ENCODE peak calls at places on chromosomes 3 and 15, in five cellular contexts. One of them, this sample, is unnamed.

GRCh38 chr15:97401970-97402369 is 558.5 kb upstream of the ARRDC4 start:
- DNase-seq in OCI-LY7: no peak
- DNase-seq in cardiac fibroblast: no peak
- DNase-seq in tibial nerve: no peak
- DNase-seq in nephron progenitor cell: no peak
- DNase-seq in this sample: no peak

GRCh38 chr15:99326235-99326634 is 75.0 kb downstream of the LRRC28 start:
- DNase-seq in OCI-LY7: no peak
- DNase-seq in cardiac fibroblast: no peak
- DNase-seq in tibial nerve: no peak
- DNase-seq in nephron progenitor cell: no peak
- DNase-seq in this sample: no peak

GRCh38 chr15:85920926-85921325 is 126.2 kb upstream of the KLHL25 start:
- DNase-seq in OCI-LY7: no peak
- DNase-seq in cardiac fibroblast: no peak
- DNase-seq in tibial nerve: no peak
- DNase-seq in nephron progenitor cell: peak; percentile 8
- DNase-seq in this sample: no peak

GRCh38 chr15:88276821-88277220 is 20.3 kb upstream of the NTRK3 start:
- DNase-seq in OCI-LY7: no peak
- DNase-seq in cardiac fibroblast: no peak
- DNase-seq in tibial nerve: no peak
- DNase-seq in nephron progenitor cell: no peak
- DNase-seq in this sample: no peak

GRCh38 chr3:142319094-142319493 is 93.7 kb upstream of the GK5 start:
- DNase-seq in OCI-LY7: no peak
- DNase-seq in cardiac fibroblast: peak; percentile 64
- DNase-seq in tibial nerve: no peak
- DNase-seq in nephron progenitor cell: no peak
- DNase-seq in this sample: no peak

GRCh38 chr15:77413687-77414349 is 6.1 kb downstream of the PEAK1 start:
- DNase-seq in OCI-LY7: no peak
- DNase-seq in cardiac fibroblast: no peak
- DNase-seq in tibial nerve: no peak
- DNase-seq in nephron progenitor cell: no peak
- DNase-seq in this sample: no peak

GRCh38 chr15:66701422-66702034 is 508 bp upstream of the SMAD6 start:
- DNase-seq in OCI-LY7: no peak
- DNase-seq in cardiac fibroblast: no peak
- DNase-seq in tibial nerve: no peak
- DNase-seq in nephron progenitor cell: no peak
- DNase-seq in this sample: peak; percentile 40

GRCh38 chr15:64150236-64150578 is 1.3 kb upstream of the SNX22 start:
- DNase-seq in OCI-LY7: no peak
- DNase-seq in cardiac fibroblast: no peak
- DNase-seq in tibial nerve: no peak
- DNase-seq in nephron progenitor cell: no peak
- DNase-seq in this sample: no peak

GRCh38 chr15:81155375-81156218 is 21.5 kb downstream of the CFAP161 start:
- DNase-seq in OCI-LY7: peak; percentile 62
- DNase-seq in cardiac fibroblast: peak; percentile 85
- DNase-seq in tibial nerve: peak; percentile 75
- DNase-seq in nephron progenitor cell: peak; percentile 16
- DNase-seq in this sample: no peak

GRCh38 chr15:84911879-84912660 is 27.6 kb downstream of the SLC28A1 start:
- DNase-seq in OCI-LY7: no peak
- DNase-seq in cardiac fibroblast: peak; percentile 100
- DNase-seq in tibial nerve: peak; percentile 85
- DNase-seq in nephron progenitor cell: no peak
- DNase-seq in this sample: no peak

GRCh38 chr3:42545284-42545900 is 36.4 kb downstream of the SEC22C start:
- DNase-seq in OCI-LY7: no peak
- DNase-seq in cardiac fibroblast: no peak
- DNase-seq in tibial nerve: no peak
- DNase-seq in nephron progenitor cell: no peak
- DNase-seq in this sample: peak; percentile 30

GRCh38 chr15:44633603-44634002 is 29.9 kb downstream of the SPG11 start:
- DNase-seq in OCI-LY7: no peak
- DNase-seq in cardiac fibroblast: peak; percentile 83
- DNase-seq in tibial nerve: no peak
- DNase-seq in nephron progenitor cell: no peak
- DNase-seq in this sample: no peak

GRCh38 chr3:129984124-129984523 is 9.6 kb downstream of the TRH start:
- DNase-seq in OCI-LY7: no peak
- DNase-seq in cardiac fibroblast: peak; percentile 10
- DNase-seq in tibial nerve: no peak
- DNase-seq in nephron progenitor cell: no peak
- DNase-seq in this sample: no peak

GRCh38 chr3:53850895-53851294 is 4.5 kb downstream of the IL17RB start:
- DNase-seq in OCI-LY7: no peak
- DNase-seq in cardiac fibroblast: peak; percentile 49
- DNase-seq in tibial nerve: peak; percentile 41
- DNase-seq in nephron progenitor cell: no peak
- DNase-seq in this sample: no peak

GRCh38 chr3:184186184-184186901 is at the start of gene ABCF3:
- DNase-seq in OCI-LY7: peak; percentile 28
- DNase-seq in cardiac fibroblast: peak; percentile 64
- DNase-seq in tibial nerve: no peak
- DNase-seq in nephron progenitor cell: no peak
- DNase-seq in this sample: no peak

GRCh38 chr3:57696861-57697321 is 4.0 kb upstream of the DENND6A start:
- DNase-seq in OCI-LY7: no peak
- DNase-seq in cardiac fibroblast: peak; percentile 40
- DNase-seq in tibial nerve: no peak
- DNase-seq in nephron progenitor cell: no peak
- DNase-seq in this sample: no peak

GRCh38 chr15:89119489-89120478 is 31.5 kb downstream of the ABHD2 start:
- DNase-seq in OCI-LY7: no peak
- DNase-seq in cardiac fibroblast: peak; percentile 97
- DNase-seq in tibial nerve: no peak
- DNase-seq in nephron progenitor cell: no peak
- DNase-seq in this sample: no peak

GRCh38 chr15:52682776-52683175 is 3.6 kb upstream of the ATOSA start:
- DNase-seq in OCI-LY7: peak; percentile 68
- DNase-seq in cardiac fibroblast: no peak
- DNase-seq in tibial nerve: no peak
- DNase-seq in nephron progenitor cell: no peak
- DNase-seq in this sample: no peak

GRCh38 chr15:85297537-85297936 is 82.9 kb upstream of the AKAP13 start:
- DNase-seq in OCI-LY7: no peak
- DNase-seq in cardiac fibroblast: no peak
- DNase-seq in tibial nerve: no peak
- DNase-seq in nephron progenitor cell: no peak
- DNase-seq in this sample: no peak

GRCh38 chr3:139518296-139518695 is 21.2 kb downstream of the RBP1 start:
- DNase-seq in OCI-LY7: no peak
- DNase-seq in cardiac fibroblast: no peak
- DNase-seq in tibial nerve: no peak
- DNase-seq in nephron progenitor cell: no peak
- DNase-seq in this sample: no peak

GRCh38 chr3:183094711-183095110 is 4.6 kb downstream of the MCCC1 start:
- DNase-seq in OCI-LY7: no peak
- DNase-seq in cardiac fibroblast: no peak
- DNase-seq in tibial nerve: no peak
- DNase-seq in nephron progenitor cell: no peak
- DNase-seq in this sample: no peak

GRCh38 chr3:57852896-57853295 is 96.8 kb downstream of the SLMAP start:
- DNase-seq in OCI-LY7: peak; percentile 9
- DNase-seq in cardiac fibroblast: peak; percentile 41
- DNase-seq in tibial nerve: no peak
- DNase-seq in nephron progenitor cell: no peak
- DNase-seq in this sample: no peak

GRCh38 chr3:38029400-38030125 is at the start of gene PLCD1:
- DNase-seq in OCI-LY7: no peak
- DNase-seq in cardiac fibroblast: peak; percentile 56
- DNase-seq in tibial nerve: peak; percentile 76
- DNase-seq in nephron progenitor cell: peak; percentile 83
- DNase-seq in this sample: peak; percentile 72

GRCh38 chr15:77071338-77072223 is 672 bp upstream of the TSPAN3 start:
- DNase-seq in OCI-LY7: no peak
- DNase-seq in cardiac fibroblast: no peak
- DNase-seq in tibial nerve: no peak
- DNase-seq in nephron progenitor cell: no peak
- DNase-seq in this sample: no peak

GRCh38 chr3:5301671-5302297 is 114.3 kb downstream of the EDEM1 start:
- DNase-seq in OCI-LY7: no peak
- DNase-seq in cardiac fibroblast: peak; percentile 7
- DNase-seq in tibial nerve: no peak
- DNase-seq in nephron progenitor cell: no peak
- DNase-seq in this sample: no peak

GRCh38 chr3:157353657-157354056 is 83.0 kb upstream of the PTX3 start:
- DNase-seq in OCI-LY7: no peak
- DNase-seq in cardiac fibroblast: peak; percentile 46
- DNase-seq in tibial nerve: no peak
- DNase-seq in nephron progenitor cell: no peak
- DNase-seq in this sample: no peak

GRCh38 chr3:11591401-11592266 is 52.1 kb downstream of the VGLL4 start:
- DNase-seq in OCI-LY7: no peak
- DNase-seq in cardiac fibroblast: peak; percentile 82
- DNase-seq in tibial nerve: peak; percentile 67
- DNase-seq in nephron progenitor cell: peak; percentile 24
- DNase-seq in this sample: no peak

DNA sequence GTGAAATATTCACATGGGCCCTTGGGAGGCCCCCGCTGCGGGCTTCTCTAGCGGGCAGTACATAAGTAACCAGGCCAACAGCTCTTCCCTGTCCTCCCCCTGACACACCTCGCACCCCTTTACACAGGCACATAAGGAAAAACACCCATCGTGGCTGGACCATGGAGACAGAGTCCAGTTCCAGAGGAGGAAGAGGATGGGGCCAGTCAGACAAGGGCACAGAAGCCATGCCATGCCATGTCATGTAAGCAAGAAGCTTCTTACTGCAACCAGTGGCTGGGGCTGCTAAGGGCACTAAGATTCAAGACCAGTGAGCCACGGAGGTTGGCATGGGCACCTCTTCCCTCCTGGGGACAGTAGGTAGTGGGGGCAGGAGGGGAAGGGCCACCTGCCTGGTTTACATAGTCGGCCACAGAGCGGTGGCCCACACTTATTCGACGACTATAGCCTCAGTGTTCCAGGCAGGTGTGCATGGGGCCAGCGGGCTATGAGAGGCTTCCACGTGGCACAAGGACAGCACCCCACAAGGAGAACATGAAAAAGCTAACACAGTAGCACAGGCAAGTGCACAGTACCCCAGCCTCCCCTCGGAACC is 5.7 kb upstream of the CYP11A1 start:
- DNase-seq in OCI-LY7: no peak
- DNase-seq in cardiac fibroblast: no peak
- DNase-seq in tibial nerve: no peak
- DNase-seq in nephron progenitor cell: no peak
- DNase-seq in this sample: no peak
- TF ChIP-seq CTCF in OCI-LY7: no peak
- TF ChIP-seq CTCF in cardiac fibroblast: no peak
- TF ChIP-seq CTCF in tibial nerve: no peak
- TF ChIP-seq CTCF in nephron progenitor cell: no peak
- TF ChIP-seq CTCF in this sample: no peak

DNA sequence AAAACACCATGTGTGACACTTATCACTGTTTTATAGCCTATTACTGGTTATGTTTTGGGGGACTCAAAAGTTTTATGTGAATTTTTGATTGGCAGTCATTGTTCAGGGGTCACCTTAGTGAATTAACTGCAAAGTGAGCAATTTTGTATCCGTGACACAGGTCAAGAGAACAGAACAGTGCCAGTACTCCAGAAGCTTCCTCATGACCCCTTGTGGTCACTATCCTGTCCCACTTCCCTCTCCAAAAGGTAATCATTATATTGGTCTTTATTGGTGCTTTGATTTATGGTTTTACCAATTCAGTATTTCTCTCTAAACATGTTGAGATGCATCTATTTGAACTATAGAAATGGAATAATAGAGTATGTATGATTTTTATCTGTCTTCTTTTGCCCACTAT is 107.1 kb downstream of the STT3B start:
- DNase-seq in OCI-LY7: no peak
- DNase-seq in cardiac fibroblast: no peak
- DNase-seq in tibial nerve: no peak
- DNase-seq in nephron progenitor cell: no peak
- DNase-seq in this sample: no peak
- TF ChIP-seq CTCF in OCI-LY7: no peak
- TF ChIP-seq CTCF in cardiac fibroblast: no peak
- TF ChIP-seq CTCF in tibial nerve: no peak
- TF ChIP-seq CTCF in nephron progenitor cell: no peak
- TF ChIP-seq CTCF in this sample: no peak

DNA sequence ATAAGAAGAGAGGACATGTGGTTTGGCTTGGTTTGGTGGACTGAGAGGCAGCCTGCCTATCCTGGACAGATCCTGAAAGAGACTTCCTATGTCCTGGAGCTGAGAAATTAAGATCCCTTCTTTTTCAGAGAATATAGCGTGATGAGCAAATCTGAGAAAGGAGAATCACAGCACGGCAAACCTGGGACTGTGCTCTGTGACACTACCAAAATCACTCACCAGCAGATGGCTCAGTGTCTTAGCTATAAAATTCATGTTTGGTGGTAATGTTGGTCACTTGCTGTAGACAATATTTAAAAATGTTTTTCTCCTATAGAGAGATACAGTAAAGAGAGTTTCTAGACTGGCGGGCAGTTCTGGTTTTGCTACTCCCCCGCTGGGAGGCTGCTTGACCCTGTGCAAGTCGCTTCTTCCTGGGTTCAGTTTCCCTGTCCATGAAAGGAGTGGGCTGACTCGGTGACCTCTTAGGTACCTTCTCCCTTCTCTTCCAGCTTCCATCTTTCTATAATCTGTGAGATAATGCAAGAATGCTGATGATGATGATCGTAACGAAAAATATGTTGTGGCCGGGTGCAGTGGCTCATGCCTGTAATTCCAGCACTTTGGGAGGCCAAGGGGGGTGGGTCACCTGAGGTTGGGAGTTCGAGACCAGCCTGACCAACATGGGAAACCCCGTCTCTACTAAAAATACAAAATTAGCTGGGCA is 7.6 kb upstream of the HES1 start:
- DNase-seq in OCI-LY7: no peak
- DNase-seq in cardiac fibroblast: no peak
- DNase-seq in tibial nerve: no peak
- DNase-seq in nephron progenitor cell: no peak
- DNase-seq in this sample: no peak
- TF ChIP-seq CTCF in OCI-LY7: peak; percentile 33
- TF ChIP-seq CTCF in cardiac fibroblast: no peak
- TF ChIP-seq CTCF in tibial nerve: no peak
- TF ChIP-seq CTCF in nephron progenitor cell: no peak
- TF ChIP-seq CTCF in this sample: no peak

DNA sequence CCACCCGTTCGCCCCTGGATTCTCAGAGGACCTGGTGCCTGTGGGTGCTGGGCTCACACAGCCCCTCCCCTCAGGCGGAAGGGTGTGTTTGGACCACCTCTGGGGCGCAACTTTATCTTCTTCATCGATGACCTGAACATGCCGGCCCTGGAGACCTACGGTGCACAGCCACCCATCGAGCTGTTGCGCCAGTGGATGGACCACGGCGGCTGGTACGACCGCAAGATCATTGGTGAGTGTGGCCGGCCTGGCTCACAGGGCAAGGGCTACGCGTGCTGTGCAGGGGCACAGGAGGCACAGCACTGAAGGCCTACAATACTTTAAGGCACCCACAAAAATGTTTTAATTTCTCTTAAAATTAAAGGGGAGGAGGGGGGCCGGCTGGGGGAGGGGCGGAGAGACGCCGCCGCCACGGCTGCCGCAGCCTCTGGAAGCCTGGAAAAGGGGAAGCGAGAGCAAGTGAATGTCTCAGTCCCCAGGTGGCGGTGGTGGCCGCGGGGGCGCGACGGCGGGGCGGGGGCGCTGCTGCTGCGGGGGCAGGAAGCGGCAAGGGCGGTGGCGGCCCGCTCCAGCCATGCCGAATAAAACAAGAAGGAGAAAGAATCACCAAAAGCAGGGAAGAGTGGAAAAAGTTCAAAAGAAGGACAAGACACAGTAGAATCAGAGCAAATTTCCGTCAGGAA is 56.8 kb downstream of the DNAH1 start:
- DNase-seq in OCI-LY7: peak; percentile 84
- DNase-seq in cardiac fibroblast: no peak
- DNase-seq in tibial nerve: no peak
- DNase-seq in nephron progenitor cell: peak; percentile 71
- DNase-seq in this sample: peak; percentile 52
- TF ChIP-seq CTCF in OCI-LY7: peak; percentile 60
- TF ChIP-seq CTCF in cardiac fibroblast: no peak
- TF ChIP-seq CTCF in tibial nerve: no peak
- TF ChIP-seq CTCF in nephron progenitor cell: no peak
- TF ChIP-seq CTCF in this sample: no peak

This sample was measured in glutamatergic neuron.